ENCODE peak calls at places on chromosomes 12 and 14, in seven cellular contexts. One of them, this sample, is unnamed.

GRCh38 chr14:79357307-79357706 is 854.0 kb downstream of the DIO2 start:
- DNase-seq in cardiac fibroblast: no peak
- DNase-seq in astrocyte of the hippocampus: no peak
- DNase-seq in SW480: no peak
- DNase-seq in HFFc6: no peak
- DNase-seq in CD8-positive, alpha-beta T cell: no peak
- DNase-seq in CD4-positive, alpha-beta T cell: no peak
- DNase-seq in this sample: no peak

GRCh38 chr12:110744697-110745264 is 2.1 kb upstream of the PPP1CC start:
- DNase-seq in cardiac fibroblast: no peak
- DNase-seq in astrocyte of the hippocampus: peak
- DNase-seq in SW480: peak
- DNase-seq in HFFc6: no peak
- DNase-seq in CD8-positive, alpha-beta T cell: no peak
- DNase-seq in CD4-positive, alpha-beta T cell: no peak
- DNase-seq in this sample: peak

GRCh38 chr14:101185081-101185835 is 281.7 kb upstream of the RTL1 start:
- DNase-seq in cardiac fibroblast: no peak
- DNase-seq in astrocyte of the hippocampus: no peak
- DNase-seq in SW480: no peak
- DNase-seq in HFFc6: no peak
- DNase-seq in CD8-positive, alpha-beta T cell: no peak
- DNase-seq in CD4-positive, alpha-beta T cell: no peak
- DNase-seq in this sample: no peak

GRCh38 chr12:94146166-94146565 is 2.2 kb upstream of the PLXNC1 start:
- DNase-seq in cardiac fibroblast: no peak
- DNase-seq in astrocyte of the hippocampus: no peak
- DNase-seq in SW480: no peak
- DNase-seq in HFFc6: no peak
- DNase-seq in CD8-positive, alpha-beta T cell: no peak
- DNase-seq in CD4-positive, alpha-beta T cell: no peak
- DNase-seq in this sample: no peak

GRCh38 chr12:95412826-95413311 is 61.1 kb upstream of the METAP2 start:
- DNase-seq in cardiac fibroblast: peak
- DNase-seq in astrocyte of the hippocampus: peak
- DNase-seq in SW480: peak
- DNase-seq in HFFc6: peak
- DNase-seq in CD8-positive, alpha-beta T cell: no peak
- DNase-seq in CD4-positive, alpha-beta T cell: no peak
- DNase-seq in this sample: peak

GRCh38 chr12:65403188-65403587 is 124.7 kb downstream of the MSRB3 start:
- DNase-seq in cardiac fibroblast: no peak
- DNase-seq in astrocyte of the hippocampus: peak
- DNase-seq in SW480: no peak
- DNase-seq in HFFc6: no peak
- DNase-seq in CD8-positive, alpha-beta T cell: no peak
- DNase-seq in CD4-positive, alpha-beta T cell: no peak
- DNase-seq in this sample: no peak

GRCh38 chr14:25233613-25234012 is 183.7 kb upstream of the STXBP6 start:
- DNase-seq in cardiac fibroblast: no peak
- DNase-seq in astrocyte of the hippocampus: no peak
- DNase-seq in SW480: no peak
- DNase-seq in HFFc6: no peak
- DNase-seq in CD8-positive, alpha-beta T cell: no peak
- DNase-seq in CD4-positive, alpha-beta T cell: no peak
- DNase-seq in this sample: no peak

GRCh38 chr14:57492859-57493258 is 798 bp downstream of the CCDC198 start:
- DNase-seq in cardiac fibroblast: peak
- DNase-seq in astrocyte of the hippocampus: peak
- DNase-seq in SW480: peak
- DNase-seq in HFFc6: peak
- DNase-seq in CD8-positive, alpha-beta T cell: no peak
- DNase-seq in CD4-positive, alpha-beta T cell: no peak
- DNase-seq in this sample: peak

GRCh38 chr12:124881123-124881522 is 17.5 kb upstream of the SCARB1 start:
- DNase-seq in cardiac fibroblast: no peak
- DNase-seq in astrocyte of the hippocampus: no peak
- DNase-seq in SW480: peak
- DNase-seq in HFFc6: no peak
- DNase-seq in CD8-positive, alpha-beta T cell: no peak
- DNase-seq in CD4-positive, alpha-beta T cell: no peak
- DNase-seq in this sample: no peak

GRCh38 chr14:85380891-85381290 is 149.1 kb upstream of the FLRT2 start:
- DNase-seq in cardiac fibroblast: no peak
- DNase-seq in astrocyte of the hippocampus: peak
- DNase-seq in SW480: no peak
- DNase-seq in HFFc6: no peak
- DNase-seq in CD8-positive, alpha-beta T cell: no peak
- DNase-seq in CD4-positive, alpha-beta T cell: no peak
- DNase-seq in this sample: peak

GRCh38 chr12:70271025-70271424 is 27.8 kb downstream of the CNOT2 start:
- DNase-seq in cardiac fibroblast: no peak
- DNase-seq in astrocyte of the hippocampus: peak
- DNase-seq in SW480: no peak
- DNase-seq in HFFc6: no peak
- DNase-seq in CD8-positive, alpha-beta T cell: no peak
- DNase-seq in CD4-positive, alpha-beta T cell: no peak
- DNase-seq in this sample: no peak

GRCh38 chr12:77847060-77847541 is 16.4 kb downstream of the NAV3 start:
- DNase-seq in cardiac fibroblast: peak
- DNase-seq in astrocyte of the hippocampus: no peak
- DNase-seq in SW480: peak
- DNase-seq in HFFc6: no peak
- DNase-seq in CD8-positive, alpha-beta T cell: no peak
- DNase-seq in CD4-positive, alpha-beta T cell: no peak
- DNase-seq in this sample: peak

GRCh38 chr14:103749860-103750259 is 34.2 kb downstream of the ZFYVE21 start:
- DNase-seq in cardiac fibroblast: no peak
- DNase-seq in astrocyte of the hippocampus: no peak
- DNase-seq in SW480: no peak
- DNase-seq in HFFc6: no peak
- DNase-seq in CD8-positive, alpha-beta T cell: no peak
- DNase-seq in CD4-positive, alpha-beta T cell: no peak
- DNase-seq in this sample: no peak

GRCh38 chr14:103749452-103749851 is 33.8 kb downstream of the ZFYVE21 start:
- DNase-seq in cardiac fibroblast: no peak
- DNase-seq in astrocyte of the hippocampus: no peak
- DNase-seq in SW480: no peak
- DNase-seq in HFFc6: no peak
- DNase-seq in CD8-positive, alpha-beta T cell: no peak
- DNase-seq in CD4-positive, alpha-beta T cell: no peak
- DNase-seq in this sample: no peak

GRCh38 chr14:24903337-24903736 is 146.6 kb downstream of the STXBP6 start:
- DNase-seq in cardiac fibroblast: peak
- DNase-seq in astrocyte of the hippocampus: peak
- DNase-seq in SW480: peak
- DNase-seq in HFFc6: peak
- DNase-seq in CD8-positive, alpha-beta T cell: no peak
- DNase-seq in CD4-positive, alpha-beta T cell: no peak
- DNase-seq in this sample: no peak

GRCh38 chr14:104191409-104191997 is 53.1 kb downstream of the KIF26A start:
- DNase-seq in cardiac fibroblast: no peak
- DNase-seq in astrocyte of the hippocampus: no peak
- DNase-seq in SW480: no peak
- DNase-seq in HFFc6: no peak
- DNase-seq in CD8-positive, alpha-beta T cell: no peak
- DNase-seq in CD4-positive, alpha-beta T cell: no peak
- DNase-seq in this sample: no peak

GRCh38 chr14:24414732-24415420 is 14.6 kb downstream of the CBLN3 start:
- DNase-seq in cardiac fibroblast: no peak
- DNase-seq in astrocyte of the hippocampus: no peak
- DNase-seq in SW480: no peak
- DNase-seq in HFFc6: no peak
- DNase-seq in CD8-positive, alpha-beta T cell: no peak
- DNase-seq in CD4-positive, alpha-beta T cell: no peak
- DNase-seq in this sample: no peak

GRCh38 chr14:80415636-80416035 is 204.3 kb upstream of the DIO2 start:
- DNase-seq in cardiac fibroblast: no peak
- DNase-seq in astrocyte of the hippocampus: no peak
- DNase-seq in SW480: no peak
- DNase-seq in HFFc6: no peak
- DNase-seq in CD8-positive, alpha-beta T cell: no peak
- DNase-seq in CD4-positive, alpha-beta T cell: no peak
- DNase-seq in this sample: no peak

GRCh38 chr14:95361373-95362179 is 41.9 kb upstream of the CLMN start:
- DNase-seq in cardiac fibroblast: peak
- DNase-seq in astrocyte of the hippocampus: peak
- DNase-seq in SW480: no peak
- DNase-seq in HFFc6: no peak
- DNase-seq in CD8-positive, alpha-beta T cell: no peak
- DNase-seq in CD4-positive, alpha-beta T cell: no peak
- DNase-seq in this sample: peak

GRCh38 chr12:104566244-104566993 is 109.7 kb downstream of the CHST11 start:
- DNase-seq in cardiac fibroblast: no peak
- DNase-seq in astrocyte of the hippocampus: no peak
- DNase-seq in SW480: no peak
- DNase-seq in HFFc6: no peak
- DNase-seq in CD8-positive, alpha-beta T cell: no peak
- DNase-seq in CD4-positive, alpha-beta T cell: no peak
- DNase-seq in this sample: no peak

GRCh38 chr14:87901196-87901595 is 91.8 kb downstream of the GALC start:
- DNase-seq in cardiac fibroblast: peak
- DNase-seq in astrocyte of the hippocampus: peak
- DNase-seq in SW480: no peak
- DNase-seq in HFFc6: no peak
- DNase-seq in CD8-positive, alpha-beta T cell: no peak
- DNase-seq in CD4-positive, alpha-beta T cell: no peak
- DNase-seq in this sample: no peak